ENCODE peak calls at places on chromosomes 2 and 18, in eight cellular contexts. A, J, S, M, D, V, W and H are unnamed samples.

GRCh38 chr2:73162856-73163521 is 39.4 kb upstream of the NOTO start:
- DNase-seq in A (no peak), J (no peak), S (no peak), M (no peak), D (no peak), V (no peak), W (no peak), H (no peak)

GRCh38 chr2:122706757-122707223 is 951.3 kb downstream of the TSN start:
- DNase-seq in A (no peak), J (no peak), S (no peak), M (no peak), D (no peak), V (no peak), W (no peak), H (no peak)

GRCh38 chr18:21361297-21361880 is 119.4 kb downstream of the GREB1L start:
- DNase-seq in A (peak), J (no peak), S (no peak), M (no peak), D (no peak), V (no peak), W (no peak), H (no peak)

GRCh38 chr2:71380665-71381064 is 49.1 kb downstream of the ZNF638 start:
- DNase-seq in A (no peak), J (no peak), S (no peak), M (peak), D (no peak), V (no peak), W (no peak), H (no peak)

GRCh38 chr2:226603606-226604005 is 196.0 kb downstream of the IRS1 start:
- DNase-seq in A (no peak), J (no peak), S (no peak), M (no peak), D (no peak), V (no peak), W (no peak), H (no peak)

GRCh38 chr2:158498749-158499136 is 42.0 kb downstream of the PKP4 start:
- DNase-seq in A (no peak), J (no peak), S (no peak), M (no peak), D (no peak), V (no peak), W (no peak), H (no peak)

GRCh38 chr2:222398446-222398885 is 25.9 kb upstream of the SGPP2 start:
- DNase-seq in A (peak), J (no peak), S (no peak), M (no peak), D (no peak), V (no peak), W (no peak), H (no peak)

GRCh38 chr2:71672011-71672639 is 218.8 kb downstream of the DYSF start:
- DNase-seq in A (no peak), J (peak), S (no peak), M (no peak), D (no peak), V (peak), W (no peak), H (no peak)

GRCh38 chr2:224222976-224223375 is 178.9 kb downstream of the FAM124B start:
- DNase-seq in A (no peak), J (no peak), S (no peak), M (no peak), D (no peak), V (no peak), W (no peak), H (no peak)

GRCh38 chr2:72494392-72494791 is 331.4 kb downstream of the EXOC6B start:
- DNase-seq in A (no peak), J (no peak), S (no peak), M (no peak), D (no peak), V (no peak), W (peak), H (no peak)

GRCh38 chr18:54209471-54210180 is 14.8 kb downstream of the MBD2 start:
- DNase-seq in A (no peak), J (no peak), S (no peak), M (no peak), D (no peak), V (no peak), W (no peak), H (no peak)

GRCh38 chr2:190535586-190535985 is 1.1 kb upstream of the NEMP2 start:
- DNase-seq in A (no peak), J (no peak), S (no peak), M (no peak), D (no peak), V (no peak), W (no peak), H (no peak)

GRCh38 chr2:15766911-15767597 is 173.3 kb upstream of the MYCN start:
- DNase-seq in A (no peak), J (no peak), S (no peak), M (no peak), D (no peak), V (no peak), W (no peak), H (no peak)

GRCh38 chr18:32025744-32026143 is 7.1 kb downstream of the RNF125 start:
- DNase-seq in A (no peak), J (no peak), S (no peak), M (no peak), D (no peak), V (no peak), W (no peak), H (no peak)

GRCh38 chr2:3712424-3712823 is 9.0 kb downstream of the DCDC2C start:
- DNase-seq in A (no peak), J (no peak), S (no peak), M (no peak), D (no peak), V (no peak), W (no peak), H (no peak)

GRCh38 chr2:232951891-232952290 is 61.2 kb downstream of the NGEF start:
- DNase-seq in A (no peak), J (no peak), S (no peak), M (no peak), D (no peak), V (no peak), W (no peak), H (no peak)

GRCh38 chr18:50307738-50308470 is 20.4 kb upstream of the CXXC1 start:
- DNase-seq in A (peak), J (peak), S (peak), M (peak), D (peak), V (peak), W (peak), H (peak)

GRCh38 chr18:37297106-37297505 is 268.5 kb downstream of the CELF4 start:
- DNase-seq in A (no peak), J (no peak), S (no peak), M (no peak), D (no peak), V (no peak), W (no peak), H (no peak)

GRCh38 chr2:168722592-168722991 is 79.8 kb upstream of the NOSTRIN start:
- DNase-seq in A (no peak), J (no peak), S (no peak), M (no peak), D (no peak), V (no peak), W (no peak), H (no peak)

GRCh38 chr2:74876081-74876886 is 42.4 kb downstream of the HK2 start:
- DNase-seq in A (peak), J (peak), S (peak), M (no peak), D (peak), V (no peak), W (peak), H (no peak)

GRCh38 chr2:72887032-72887835 is at the start of gene SPR:
- DNase-seq in A (peak), J (peak), S (peak), M (no peak), D (peak), V (peak), W (no peak), H (no peak)

GRCh38 chr2:88136817-88137216 is 9.0 kb upstream of the FABP1 start:
- DNase-seq in A (no peak), J (no peak), S (no peak), M (no peak), D (no peak), V (no peak), W (no peak), H (no peak)

GRCh38 chr2:21305581-21305980 is 181.8 kb downstream of the TDRD15 start:
- DNase-seq in A (no peak), J (no peak), S (no peak), M (no peak), D (no peak), V (no peak), W (no peak), H (no peak)

GRCh38 chr2:26652361-26653041 is 11.3 kb upstream of the CIB4 start:
- DNase-seq in A (no peak), J (peak), S (no peak), M (peak), D (no peak), V (no peak), W (no peak), H (no peak)

GRCh38 chr2:105739408-105739807 is 5.3 kb upstream of the NCK2 start:
- DNase-seq in A (no peak), J (no peak), S (no peak), M (no peak), D (no peak), V (no peak), W (no peak), H (no peak)

GRCh38 chr2:167017021-167017420 is 128.7 kb downstream of the XIRP2 start:
- DNase-seq in A (no peak), J (no peak), S (no peak), M (no peak), D (no peak), V (no peak), W (no peak), H (no peak)

GRCh38 chr2:111905990-111906735 is 7.8 kb downstream of the MERTK start:
- DNase-seq in A (no peak), J (no peak), S (no peak), M (no peak), D (no peak), V (no peak), W (no peak), H (no peak)

GRCh38 chr2:62152000-62152399 is 43.9 kb upstream of the B3GNT2 start:
- DNase-seq in A (no peak), J (no peak), S (no peak), M (peak), D (no peak), V (no peak), W (no peak), H (no peak)